ENCODE peak calls at places on chromosome 10, in ten cellular contexts. W, S, B, V, C, U, E, Q, J and F are unnamed samples.

GRCh38 chr10:100993986-100994708 is 5.5 kb upstream of the LZTS2 start:
- DNase-seq in W (peak), S (peak), B (no peak), V (no peak), C (peak), U (no peak), E (peak), Q (peak), J (no peak), F (no peak)

GRCh38 chr10:21757601-21757901 is 223.5 kb downstream of the MLLT10 start:
- DNase-seq in W (no peak), S (no peak), B (no peak), V (no peak), C (peak), U (no peak), E (no peak), Q (peak), J (no peak), F (no peak)

GRCh38 chr10:1155791-1156615 is 99.8 kb downstream of the WDR37 start:
- DNase-seq in W (no peak), S (no peak), B (no peak), V (no peak), C (no peak), U (no peak), E (no peak), Q (no peak), J (no peak), F (no peak)

GRCh38 chr10:95308389-95309302 is 17.8 kb upstream of the PDLIM1 start:
- DNase-seq in W (peak), S (peak), B (no peak), V (peak), C (peak), U (peak), E (peak), Q (peak), J (no peak), F (peak)

GRCh38 chr10:132434405-132435005 is 37.5 kb downstream of the PWWP2B start:
- DNase-seq in W (no peak), S (no peak), B (peak), V (no peak), C (no peak), U (no peak), E (no peak), Q (no peak), J (no peak), F (no peak)

GRCh38 chr10:102660891-102661613 is 16.8 kb downstream of the TRIM8 start:
- DNase-seq in W (no peak), S (no peak), B (peak), V (no peak), C (peak), U (peak), E (peak), Q (peak), J (no peak), F (peak)

GRCh38 chr10:32308027-32308603 is 38.8 kb downstream of the EPC1 start:
- DNase-seq in W (no peak), S (no peak), B (no peak), V (no peak), C (no peak), U (no peak), E (no peak), Q (no peak), J (no peak), F (peak)

GRCh38 chr10:89351402-89352038 is 23.7 kb downstream of the IFIT3 start:
- DNase-seq in W (no peak), S (no peak), B (no peak), V (no peak), C (peak), U (no peak), E (peak), Q (peak), J (no peak), F (peak)

GRCh38 chr10:95430231-95430951 is 130.8 kb downstream of the SORBS1 start:
- DNase-seq in W (peak), S (peak), B (peak), V (peak), C (peak), U (peak), E (peak), Q (peak), J (no peak), F (peak)

GRCh38 chr10:96400465-96400864 is 41.7 kb upstream of the OPALIN start:
- DNase-seq in W (no peak), S (no peak), B (no peak), V (no peak), C (no peak), U (no peak), E (no peak), Q (no peak), J (no peak), F (no peak)

GRCh38 chr10:71161429-71161828 is 50.9 kb upstream of the UNC5B start:
- DNase-seq in W (peak), S (no peak), B (no peak), V (no peak), C (no peak), U (no peak), E (peak), Q (peak), J (no peak), F (peak)

GRCh38 chr10:24383681-24384106 is 174.8 kb downstream of the KIAA1217 start:
- DNase-seq in W (peak), S (peak), B (no peak), V (peak), C (peak), U (peak), E (peak), Q (peak), J (peak), F (peak)

GRCh38 chr10:76352300-76352699 is 920.9 kb downstream of the LRMDA start:
- DNase-seq in W (peak), S (no peak), B (no peak), V (no peak), C (peak), U (no peak), E (peak), Q (peak), J (no peak), F (no peak)

GRCh38 chr10:28984431-28984830 is 304.4 kb upstream of the LYZL1 start:
- DNase-seq in W (peak), S (peak), B (peak), V (peak), C (peak), U (peak), E (peak), Q (peak), J (peak), F (peak)

GRCh38 chr10:64113796-64114195 is 592.6 kb downstream of the REEP3 start:
- DNase-seq in W (no peak), S (no peak), B (no peak), V (no peak), C (no peak), U (no peak), E (no peak), Q (no peak), J (no peak), F (no peak)

GRCh38 chr10:81873932-81874816 is 820 bp upstream of the NRG3 start:
- DNase-seq in W (peak), S (no peak), B (no peak), V (no peak), C (no peak), U (no peak), E (peak), Q (peak), J (no peak), F (no peak)

GRCh38 chr10:119292968-119293367 is 85.6 kb downstream of the GRK5 start:
- DNase-seq in W (no peak), S (no peak), B (no peak), V (no peak), C (no peak), U (no peak), E (no peak), Q (no peak), J (no peak), F (no peak)

GRCh38 chr10:117004627-117005453 is at the start of gene SHTN1:
- DNase-seq in W (peak), S (peak), B (peak), V (peak), C (peak), U (peak), E (peak), Q (peak), J (peak), F (peak)

GRCh38 chr10:80938920-80939319 is 401.2 kb downstream of the SH2D4B start:
- DNase-seq in W (no peak), S (no peak), B (no peak), V (no peak), C (no peak), U (no peak), E (no peak), Q (no peak), J (no peak), F (no peak)

GRCh38 chr10:43352951-43353350 is 18.5 kb upstream of the FXYD4 start:
- DNase-seq in W (no peak), S (no peak), B (no peak), V (no peak), C (no peak), U (no peak), E (no peak), Q (no peak), J (no peak), F (no peak)

GRCh38 chr10:127734753-127735152 is 2.2 kb upstream of the FOXI2 start:
- DNase-seq in W (no peak), S (no peak), B (no peak), V (no peak), C (no peak), U (no peak), E (no peak), Q (no peak), J (no peak), F (no peak)

GRCh38 chr10:28179490-28180099 is 123.3 kb downstream of the MPP7 start:
- DNase-seq in W (peak), S (peak), B (no peak), V (peak), C (peak), U (no peak), E (peak), Q (peak), J (no peak), F (peak)

GRCh38 chr10:60313589-60313952 is 76.1 kb downstream of the ANK3 start:
- DNase-seq in W (no peak), S (no peak), B (no peak), V (no peak), C (no peak), U (no peak), E (no peak), Q (no peak), J (no peak), F (no peak)

GRCh38 chr10:4191894-4192293 is 406.9 kb upstream of the KLF6 start:
- DNase-seq in W (no peak), S (no peak), B (no peak), V (no peak), C (no peak), U (no peak), E (no peak), Q (no peak), J (no peak), F (no peak)

GRCh38 chr10:26528715-26529393 is 90.7 kb downstream of the APBB1IP start:
- DNase-seq in W (no peak), S (no peak), B (no peak), V (no peak), C (no peak), U (no peak), E (no peak), Q (no peak), J (no peak), F (peak)

GRCh38 chr10:122999347-122999746 is 9.2 kb downstream of the IKZF5 start:
- DNase-seq in W (no peak), S (no peak), B (no peak), V (no peak), C (no peak), U (no peak), E (no peak), Q (no peak), J (no peak), F (peak)

GRCh38 chr10:121129266-121129665 is 278.1 kb downstream of the WDR11 start:
- DNase-seq in W (no peak), S (no peak), B (no peak), V (no peak), C (no peak), U (no peak), E (no peak), Q (no peak), J (no peak), F (no peak)

GRCh38 chr10:58608826-58609225 is 96.2 kb downstream of the BICC1 start:
- DNase-seq in W (no peak), S (no peak), B (no peak), V (no peak), C (no peak), U (no peak), E (no peak), Q (no peak), J (no peak), F (no peak)

GRCh38 chr10:14063531-14064317 is 267.0 kb downstream of the FRMD4A start:
- DNase-seq in W (peak), S (no peak), B (no peak), V (peak), C (peak), U (peak), E (peak), Q (peak), J (no peak), F (no peak)

GRCh38 chr10:84743483-84743882 is 415.1 kb downstream of the CCSER2 start:
- DNase-seq in W (peak), S (no peak), B (no peak), V (no peak), C (no peak), U (no peak), E (no peak), Q (peak), J (no peak), F (peak)

GRCh38 chr10:22244001-22244400 is 26.2 kb upstream of the EBLN1 start:
- DNase-seq in W (no peak), S (no peak), B (no peak), V (no peak), C (no peak), U (no peak), E (no peak), Q (no peak), J (no peak), F (no peak)

GRCh38 chr10:5413012-5413938 is 918 bp downstream of the NET1 start:
- DNase-seq in W (peak), S (peak), B (no peak), V (no peak), C (peak), U (no peak), E (peak), Q (peak), J (no peak), F (peak)

GRCh38 chr10:48454302-48455054 is 148.0 kb downstream of the MAPK8 start:
- DNase-seq in W (no peak), S (no peak), B (no peak), V (no peak), C (no peak), U (no peak), E (no peak), Q (no peak), J (no peak), F (no peak)

GRCh38 chr10:133565441-133566294 is at the start of gene SYCE1:
- DNase-seq in W (no peak), S (no peak), B (no peak), V (no peak), C (no peak), U (peak), E (no peak), Q (no peak), J (no peak), F (no peak)

GRCh38 chr10:71950683-71951082 is 13.5 kb upstream of the CHST3 start:
- DNase-seq in W (no peak), S (no peak), B (no peak), V (no peak), C (no peak), U (no peak), E (no peak), Q (no peak), J (no peak), F (no peak)

GRCh38 chr10:88372051-88372450 is 211.1 kb downstream of the RNLS start:
- DNase-seq in W (no peak), S (no peak), B (no peak), V (no peak), C (no peak), U (no peak), E (no peak), Q (no peak), J (no peak), F (no peak)

GRCh38 chr10:69649771-69650550 is 19.9 kb downstream of the FAM241B start:
- DNase-seq in W (no peak), S (no peak), B (no peak), V (no peak), C (peak), U (no peak), E (no peak), Q (no peak), J (no peak), F (no peak)
- TF ChIP-seq CTCF in W (peak), S (no peak), B (no peak), V (no peak), C (no peak), U (no peak), E (peak), Q (no peak), J (no peak), F (no peak)

DNA sequence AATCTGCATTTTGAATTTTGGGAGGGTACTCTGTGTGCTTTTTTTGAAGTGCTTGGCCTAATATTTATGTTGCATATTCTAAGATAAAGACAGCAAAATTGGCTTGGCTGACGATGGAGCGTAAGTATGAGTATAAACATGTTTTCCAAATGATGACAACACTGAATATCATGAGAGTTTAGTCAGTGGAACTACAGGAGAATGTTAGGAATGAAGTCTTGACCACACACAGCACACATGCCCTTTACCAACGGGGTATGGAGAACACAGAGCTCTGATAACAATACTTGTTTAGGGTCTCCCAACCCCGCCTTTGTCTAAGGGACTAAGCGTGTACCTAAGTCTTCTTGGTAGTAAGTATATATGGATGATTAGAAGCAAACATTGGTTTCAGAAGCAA is 253.9 kb upstream of the FZD8 start:
- DNase-seq in W (peak), S (no peak), B (no peak), V (no peak), C (peak), U (no peak), E (peak), Q (peak), J (no peak), F (no peak)
- H3K4me3 ChIP-seq in W (no peak), S (no peak), B (no peak), V (no peak), C (no peak), U (no peak), E (no peak), Q (no peak), J (no peak), F (no peak)

GRCh38 chr10:113872139-113873030 is 17.9 kb downstream of the NHLRC2 start:
- DNase-seq in W (no peak), S (no peak), B (no peak), V (no peak), C (no peak), U (no peak), E (no peak), Q (peak), J (no peak), F (peak)
- TF ChIP-seq CTCF in W (no peak), S (no peak), B (no peak), V (no peak), C (no peak), U (no peak), E (no peak), Q (no peak), J (no peak), F (peak)

GRCh38 chr10:35574924-35575352 is 30.2 kb upstream of the GJD4 start:
- DNase-seq in W (peak), S (no peak), B (no peak), V (no peak), C (peak), U (no peak), E (peak), Q (peak), J (no peak), F (no peak)
- H3K4me3 ChIP-seq in W (no peak), S (no peak), B (no peak), V (no peak), C (no peak), U (no peak), E (no peak), Q (no peak), J (no peak), F (no peak)

GRCh38 chr10:93121311-93121710 is 47.6 kb downstream of the CYP26A1 start:
- DNase-seq in W (no peak), S (no peak), B (no peak), V (no peak), C (no peak), U (no peak), E (no peak), Q (no peak), J (no peak), F (no peak)

GRCh38 chr10:93123766-93124165 is 50.1 kb downstream of the CYP26A1 start:
- DNase-seq in W (no peak), S (no peak), B (no peak), V (no peak), C (no peak), U (no peak), E (no peak), Q (no peak), J (no peak), F (peak)

GRCh38 chr10:93124580-93125318 is 51.1 kb downstream of the CYP26A1 start:
- DNase-seq in W (no peak), S (no peak), B (peak), V (no peak), C (no peak), U (no peak), E (no peak), Q (no peak), J (no peak), F (peak)

GRCh38 chr10:93131956-93132355 is 58.3 kb downstream of the CYP26A1 start:
- DNase-seq in W (no peak), S (no peak), B (no peak), V (no peak), C (no peak), U (no peak), E (peak), Q (no peak), J (no peak), F (no peak)

GRCh38 chr10:93126484-93127052 is 52.9 kb downstream of the CYP26A1 start:
- DNase-seq in W (no peak), S (no peak), B (no peak), V (no peak), C (no peak), U (no peak), E (no peak), Q (no peak), J (no peak), F (no peak)
- TF ChIP-seq CTCF in W (peak), S (peak), B (peak), V (no peak), C (peak), U (no peak), E (peak), Q (peak), J (no peak), F (peak)

DNA sequence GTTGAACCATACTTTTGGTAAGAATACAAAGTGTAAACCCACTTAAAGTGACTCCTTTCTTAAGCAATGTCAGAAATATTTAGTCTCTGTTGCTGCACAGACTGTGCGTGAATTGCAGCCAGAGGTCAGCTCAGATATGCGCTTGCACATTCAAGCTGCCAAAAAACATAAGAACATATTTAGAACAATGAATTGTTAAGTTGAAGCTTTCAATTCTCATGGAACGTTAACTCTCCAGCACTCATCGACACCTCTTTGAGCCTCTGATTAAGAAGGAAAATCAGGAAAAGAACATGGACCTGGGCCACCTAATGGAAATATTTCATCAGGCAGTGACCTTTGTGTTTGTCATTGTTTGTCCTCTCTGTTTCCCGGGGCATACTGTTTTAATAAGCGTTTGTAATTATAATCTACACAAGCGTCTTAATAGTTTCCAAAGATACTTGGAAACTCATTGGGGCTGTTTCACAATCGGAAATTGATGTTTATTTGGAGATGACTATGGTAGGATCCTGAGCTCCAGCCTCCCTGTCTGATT is 193.0 kb upstream of the CELF2 start:
- DNase-seq in W (peak), S (no peak), B (no peak), V (peak), C (peak), U (peak), E (peak), Q (peak), J (no peak), F (no peak)
- H3K4me3 ChIP-seq in W (no peak), S (no peak), B (no peak), V (no peak), C (peak), U (no peak), E (no peak), Q (peak), J (peak), F (no peak)

DNA sequence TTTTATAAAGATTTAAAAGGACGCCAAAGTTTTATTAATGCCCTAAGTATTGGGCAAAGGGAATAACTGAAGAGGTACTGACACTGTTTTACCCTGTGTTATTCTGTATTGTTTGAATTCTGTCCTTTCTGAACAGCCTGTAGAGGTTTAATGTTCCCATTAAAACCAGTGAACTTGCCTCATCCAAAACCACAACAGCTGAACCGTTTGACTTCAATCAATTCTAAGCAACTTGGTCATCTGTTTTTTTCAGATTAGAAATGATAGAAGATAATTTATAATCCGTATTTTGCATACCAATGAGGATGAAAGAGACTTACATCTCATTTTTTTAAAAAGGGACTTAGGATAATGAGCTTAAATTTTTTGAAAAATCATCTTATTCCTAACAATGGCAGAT is 40.4 kb downstream of the HACD1 start:
- DNase-seq in W (no peak), S (no peak), B (no peak), V (no peak), C (no peak), U (no peak), E (no peak), Q (no peak), J (no peak), F (no peak)
- TF ChIP-seq CTCF in W (no peak), S (no peak), B (no peak), V (no peak), C (no peak), U (no peak), E (no peak), Q (no peak), J (no peak), F (no peak)